ENCODE peak calls at places on chromosomes 12 and 14, in seven cellular contexts. V is tibial nerve; X is brain microvascular endothelial cell; F is AG04450; U is RWPE1; J is heart left ventricle; N is CD4-positive, alpha-beta T cell. E is an unnamed sample.

GRCh38 chr14:74596747-74597456 is 15.1 kb downstream of the LTBP2 start:
- DNase-seq in V (no peak), X (no peak), F (peak), U (no peak), J (no peak), N (no peak), E (no peak)

GRCh38 chr14:105322791-105323556 is 8.4 kb downstream of the PACS2 start:
- DNase-seq in V (no peak), X (no peak), F (no peak), U (no peak), J (no peak), N (no peak), E (no peak)

GRCh38 chr12:93857279-93857894 is 180.2 kb downstream of the CRADD start:
- DNase-seq in V (no peak), X (peak), F (no peak), U (peak), J (no peak), N (no peak), E (no peak)

GRCh38 chr14:37241206-37241605 is 43.5 kb downstream of the MIPOL1 start:
- DNase-seq in V (no peak), X (no peak), F (no peak), U (no peak), J (no peak), N (no peak), E (no peak)

GRCh38 chr12:89863968-89864367 is 155.3 kb upstream of the ATP2B1 start:
- DNase-seq in V (no peak), X (no peak), F (no peak), U (no peak), J (no peak), N (no peak), E (no peak)

GRCh38 chr14:84493779-84494178 is 1036.2 kb upstream of the FLRT2 start:
- DNase-seq in V (no peak), X (peak), F (no peak), U (no peak), J (no peak), N (no peak), E (no peak)

GRCh38 chr14:102544034-102544744 is 34.6 kb upstream of the ANKRD9 start:
- DNase-seq in V (no peak), X (no peak), F (no peak), U (no peak), J (no peak), N (no peak), E (peak)

GRCh38 chr12:119696943-119697342 is 29.0 kb downstream of the PRKAB1 start:
- DNase-seq in V (no peak), X (no peak), F (no peak), U (no peak), J (no peak), N (no peak), E (no peak)

GRCh38 chr12:2343672-2344071 is 290.9 kb downstream of the CACNA1C start:
- DNase-seq in V (no peak), X (no peak), F (no peak), U (no peak), J (no peak), N (no peak), E (no peak)

GRCh38 chr12:32233568-32233967 is 126.9 kb downstream of the BICD1 start:
- DNase-seq in V (no peak), X (no peak), F (no peak), U (no peak), J (no peak), N (no peak), E (no peak)

GRCh38 chr12:123269395-123269892 is 2.2 kb downstream of the CDK2AP1 start:
- DNase-seq in V (peak), X (peak), F (no peak), U (no peak), J (peak), N (no peak), E (no peak)

GRCh38 chr12:12803186-12803585 is 10.0 kb upstream of the DDX47 start:
- DNase-seq in V (peak), X (peak), F (no peak), U (peak), J (peak), N (peak), E (peak)

GRCh38 chr14:106737025-106737424 is 1210.6 kb downstream of the TMEM121 start:
- DNase-seq in V (no peak), X (no peak), F (no peak), U (no peak), J (no peak), N (no peak), E (no peak)

GRCh38 chr12:117284160-117284559 is 77.3 kb downstream of the NOS1 start:
- DNase-seq in V (no peak), X (no peak), F (no peak), U (no peak), J (no peak), N (no peak), E (no peak)

GRCh38 chr12:116577149-116577548 is 18.0 kb downstream of the MAP1LC3B2 start:
- DNase-seq in V (no peak), X (no peak), F (no peak), U (no peak), J (no peak), N (no peak), E (no peak)

GRCh38 chr12:40560848-40561247 is 131.4 kb upstream of the CNTN1 start:
- DNase-seq in V (no peak), X (no peak), F (no peak), U (no peak), J (no peak), N (no peak), E (no peak)

GRCh38 chr12:106646472-106646871 is 63.7 kb downstream of the RFX4 start:
- DNase-seq in V (no peak), X (no peak), F (no peak), U (no peak), J (no peak), N (no peak), E (no peak)

GRCh38 chr12:64976131-64976530 is 145.0 kb downstream of the WIF1 start:
- DNase-seq in V (no peak), X (no peak), F (no peak), U (peak), J (no peak), N (no peak), E (no peak)

GRCh38 chr14:69572634-69573135 is 2.0 kb downstream of the CCDC177 start:
- DNase-seq in V (no peak), X (no peak), F (no peak), U (no peak), J (no peak), N (no peak), E (no peak)

GRCh38 chr14:95547626-95548327 is 12.9 kb downstream of the GLRX5 start:
- DNase-seq in V (no peak), X (peak), F (no peak), U (peak), J (no peak), N (no peak), E (peak)

GRCh38 chr12:6332459-6332858 is 9.4 kb downstream of the TNFRSF1A start:
- DNase-seq in V (no peak), X (peak), F (no peak), U (peak), J (no peak), N (no peak), E (peak)

GRCh38 chr14:99036594-99037293 is 235.3 kb downstream of the BCL11B start:
- DNase-seq in V (peak), X (no peak), F (no peak), U (peak), J (no peak), N (no peak), E (no peak)

GRCh38 chr14:99037777-99038176 is 234.2 kb downstream of the BCL11B start:
- DNase-seq in V (no peak), X (no peak), F (no peak), U (no peak), J (no peak), N (no peak), E (no peak)

GRCh38 chr14:99035268-99035667 is 236.7 kb downstream of the BCL11B start:
- DNase-seq in V (peak), X (no peak), F (no peak), U (peak), J (peak), N (no peak), E (no peak)

GRCh38 chr14:99034711-99035171 is 237.3 kb downstream of the BCL11B start:
- DNase-seq in V (no peak), X (no peak), F (no peak), U (no peak), J (no peak), N (no peak), E (no peak)

GRCh38 chr14:99035712-99036593 is 236.0 kb downstream of the BCL11B start:
- DNase-seq in V (peak), X (peak), F (peak), U (peak), J (peak), N (no peak), E (peak)
- H3K27ac ChIP-seq in V (peak), X (peak), F (peak), U (peak), J (peak), N (no peak), E (no peak)

GRCh38 chr12:121534495-121535148 is 46.2 kb downstream of the KDM2B start:
- DNase-seq in V (no peak), X (no peak), F (no peak), U (no peak), J (no peak), N (peak), E (no peak)

GRCh38 chr12:121535150-121536057 is 45.4 kb downstream of the KDM2B start:
- DNase-seq in V (no peak), X (no peak), F (no peak), U (no peak), J (no peak), N (no peak), E (no peak)

GRCh38 chr12:121536929-121537813 is 43.7 kb downstream of the KDM2B start:
- DNase-seq in V (peak), X (no peak), F (peak), U (peak), J (peak), N (peak), E (peak)

GRCh38 chr12:121537814-121538698 is 42.8 kb downstream of the KDM2B start:
- DNase-seq in V (no peak), X (no peak), F (no peak), U (no peak), J (no peak), N (peak), E (peak)

GRCh38 chr12:121536058-121536928 is 44.5 kb downstream of the KDM2B start:
- DNase-seq in V (peak), X (peak), F (peak), U (no peak), J (peak), N (peak), E (peak)
- H3K27ac ChIP-seq in V (peak), X (peak), F (peak), U (peak), J (peak), N (peak), E (no peak)

GRCh38 chr12:54011665-54012532 is 3.1 kb downstream of the HOXC8 start:
- DNase-seq in V (no peak), X (no peak), F (no peak), U (no peak), J (no peak), N (no peak), E (no peak)
- H3K27ac ChIP-seq in V (peak), X (no peak), F (no peak), U (no peak), J (no peak), N (no peak), E (no peak)

GRCh38 chr14:34593740-34594375 is 36.1 kb downstream of the SNX6 start:
- DNase-seq in V (peak), X (peak), F (no peak), U (no peak), J (no peak), N (no peak), E (no peak)

GRCh38 chr14:34596891-34597290 is 33.1 kb downstream of the SNX6 start:
- DNase-seq in V (no peak), X (no peak), F (no peak), U (no peak), J (no peak), N (no peak), E (no peak)

GRCh38 chr14:34592623-34593022 is 37.3 kb downstream of the SNX6 start:
- DNase-seq in V (no peak), X (no peak), F (no peak), U (no peak), J (peak), N (no peak), E (no peak)
- H3K27ac ChIP-seq in V (no peak), X (no peak), F (no peak), U (no peak), J (peak), N (no peak), E (no peak)

E was measured in PC-9.